ENCODE peak calls at places on chromosomes 12 and 14, in eight cellular contexts. One of them, this sample, is unnamed.

GRCh38 chr12:65277994-65278575 is 398 bp upstream of the MSRB3 start:
- DNase-seq in spleen: peak; percentile 73
- DNase-seq in fibroblast of lung: no peak
- DNase-seq in uterus: no peak
- DNase-seq in adrenal gland: no peak
- DNase-seq in pancreas: no peak
- DNase-seq in HCT116: no peak
- DNase-seq in PC-3: no peak
- DNase-seq in this sample: no peak

GRCh38 chr14:79947440-79947839 is 263.9 kb downstream of the DIO2 start:
- DNase-seq in fibroblast of lung: no peak
- DNase-seq in uterus: no peak
- DNase-seq in pancreas: no peak
- DNase-seq in HCT116: no peak
- DNase-seq in spleen: no peak
- DNase-seq in PC-3: no peak
- DNase-seq in adrenal gland: no peak
- DNase-seq in this sample: no peak

GRCh38 chr12:122395319-122395718 is 27.1 kb downstream of the CLIP1 start:
- DNase-seq in pancreas: no peak
- DNase-seq in PC-3: peak; percentile 68
- DNase-seq in spleen: no peak
- DNase-seq in HCT116: peak; percentile 23
- DNase-seq in uterus: no peak
- DNase-seq in adrenal gland: no peak
- DNase-seq in fibroblast of lung: peak; percentile 79
- DNase-seq in this sample: no peak

GRCh38 chr14:54699087-54699530 is 132.2 kb downstream of the SAMD4A start:
- DNase-seq in pancreas: no peak
- DNase-seq in spleen: no peak
- DNase-seq in HCT116: no peak
- DNase-seq in PC-3: no peak
- DNase-seq in uterus: no peak
- DNase-seq in fibroblast of lung: no peak
- DNase-seq in adrenal gland: peak; percentile 46
- DNase-seq in this sample: no peak

GRCh38 chr12:3005736-3006135 is 46.5 kb downstream of the TEAD4 start:
- DNase-seq in adrenal gland: no peak
- DNase-seq in PC-3: peak; percentile 4
- DNase-seq in pancreas: no peak
- DNase-seq in fibroblast of lung: no peak
- DNase-seq in uterus: no peak
- DNase-seq in HCT116: no peak
- DNase-seq in spleen: no peak
- DNase-seq in this sample: no peak

GRCh38 chr12:109715310-109716091 is 1.9 kb downstream of the FAM222A start:
- DNase-seq in HCT116: no peak
- DNase-seq in uterus: no peak
- DNase-seq in adrenal gland: peak; percentile 82
- DNase-seq in fibroblast of lung: no peak
- DNase-seq in pancreas: peak; percentile 50
- DNase-seq in PC-3: no peak
- DNase-seq in spleen: no peak
- DNase-seq in this sample: no peak

GRCh38 chr14:72737560-72737943 is 156.3 kb downstream of the DPF3 start:
- DNase-seq in adrenal gland: no peak
- DNase-seq in HCT116: no peak
- DNase-seq in PC-3: no peak
- DNase-seq in fibroblast of lung: no peak
- DNase-seq in spleen: no peak
- DNase-seq in uterus: no peak
- DNase-seq in pancreas: no peak
- DNase-seq in this sample: peak; percentile 29

GRCh38 chr14:63200767-63201166 is 3.5 kb upstream of the RHOJ start:
- DNase-seq in spleen: no peak
- DNase-seq in adrenal gland: no peak
- DNase-seq in PC-3: no peak
- DNase-seq in pancreas: no peak
- DNase-seq in HCT116: no peak
- DNase-seq in uterus: no peak
- DNase-seq in fibroblast of lung: no peak
- DNase-seq in this sample: no peak

GRCh38 chr12:119843100-119843499 is 34.0 kb downstream of the CIT start:
- DNase-seq in uterus: no peak
- DNase-seq in pancreas: no peak
- DNase-seq in PC-3: no peak
- DNase-seq in HCT116: no peak
- DNase-seq in spleen: no peak
- DNase-seq in fibroblast of lung: peak; percentile 47
- DNase-seq in adrenal gland: no peak
- DNase-seq in this sample: no peak

GRCh38 chr14:98593361-98593761 is 678.6 kb downstream of the BCL11B start:
- DNase-seq in pancreas: no peak
- DNase-seq in spleen: no peak
- DNase-seq in HCT116: no peak
- DNase-seq in uterus: no peak
- DNase-seq in PC-3: no peak
- DNase-seq in fibroblast of lung: no peak
- DNase-seq in adrenal gland: no peak
- DNase-seq in this sample: no peak

GRCh38 chr14:89748004-89748403 is 206.5 kb downstream of the EFCAB11 start:
- DNase-seq in HCT116: no peak
- DNase-seq in adrenal gland: no peak
- DNase-seq in uterus: no peak
- DNase-seq in PC-3: no peak
- DNase-seq in spleen: no peak
- DNase-seq in fibroblast of lung: peak; percentile 56
- DNase-seq in pancreas: no peak
- DNase-seq in this sample: no peak

GRCh38 chr14:101757839-101758211 is 3.7 kb upstream of the PPP2R5C start:
- DNase-seq in spleen: no peak
- DNase-seq in uterus: no peak
- DNase-seq in adrenal gland: no peak
- DNase-seq in pancreas: no peak
- DNase-seq in fibroblast of lung: no peak
- DNase-seq in PC-3: no peak
- DNase-seq in HCT116: no peak
- DNase-seq in this sample: no peak

GRCh38 chr12:2783936-2784600 is 10.7 kb upstream of the FKBP4 start:
- DNase-seq in fibroblast of lung: peak; percentile 52
- DNase-seq in HCT116: peak; percentile 23
- DNase-seq in uterus: peak; percentile 67
- DNase-seq in spleen: peak; percentile 86
- DNase-seq in pancreas: peak; percentile 57
- DNase-seq in PC-3: peak; percentile 59
- DNase-seq in adrenal gland: peak; percentile 50
- DNase-seq in this sample: peak; percentile 76

GRCh38 chr12:75658826-75659823 is 147.7 kb upstream of the KRR1 start:
- DNase-seq in adrenal gland: no peak
- DNase-seq in spleen: no peak
- DNase-seq in pancreas: no peak
- DNase-seq in HCT116: peak; percentile 85
- DNase-seq in PC-3: peak; percentile 79
- DNase-seq in fibroblast of lung: peak; percentile 69
- DNase-seq in uterus: no peak
- DNase-seq in this sample: no peak

GRCh38 chr12:24839268-24839791 is 109.6 kb downstream of the BCAT1 start:
- DNase-seq in pancreas: no peak
- DNase-seq in HCT116: no peak
- DNase-seq in spleen: no peak
- DNase-seq in uterus: no peak
- DNase-seq in PC-3: no peak
- DNase-seq in fibroblast of lung: no peak
- DNase-seq in adrenal gland: no peak
- DNase-seq in this sample: no peak

GRCh38 chr12:113347-113746 is 46.8 kb downstream of the IQSEC3 start:
- DNase-seq in adrenal gland: no peak
- DNase-seq in HCT116: peak; percentile 33
- DNase-seq in pancreas: no peak
- DNase-seq in uterus: no peak
- DNase-seq in PC-3: peak; percentile 63
- DNase-seq in fibroblast of lung: no peak
- DNase-seq in spleen: no peak
- DNase-seq in this sample: no peak

GRCh38 chr14:65729547-65729946 is 317.0 kb downstream of the FUT8 start:
- DNase-seq in pancreas: no peak
- DNase-seq in adrenal gland: no peak
- DNase-seq in uterus: no peak
- DNase-seq in spleen: no peak
- DNase-seq in HCT116: no peak
- DNase-seq in PC-3: no peak
- DNase-seq in fibroblast of lung: no peak
- DNase-seq in this sample: no peak

GRCh38 chr12:85923767-85924331 is 49.8 kb downstream of the NTS start:
- DNase-seq in spleen: no peak
- DNase-seq in PC-3: peak; percentile 60
- DNase-seq in pancreas: no peak
- DNase-seq in fibroblast of lung: peak; percentile 68
- DNase-seq in uterus: no peak
- DNase-seq in HCT116: peak; percentile 21
- DNase-seq in adrenal gland: no peak
- DNase-seq in this sample: no peak

GRCh38 chr14:94021001-94021400 is 5.1 kb upstream of the OTUB2 start:
- DNase-seq in fibroblast of lung: no peak
- DNase-seq in uterus: no peak
- DNase-seq in HCT116: no peak
- DNase-seq in pancreas: no peak
- DNase-seq in spleen: no peak
- DNase-seq in adrenal gland: no peak
- DNase-seq in PC-3: peak; percentile 54
- DNase-seq in this sample: no peak

GRCh38 chr12:62802981-62803380 is 132.0 kb downstream of the PPM1H start:
- DNase-seq in adrenal gland: no peak
- DNase-seq in fibroblast of lung: peak; percentile 18
- DNase-seq in HCT116: no peak
- DNase-seq in uterus: no peak
- DNase-seq in spleen: no peak
- DNase-seq in pancreas: no peak
- DNase-seq in PC-3: peak; percentile 46
- DNase-seq in this sample: no peak

GRCh38 chr14:96139879-96140278 is 64.8 kb upstream of the BDKRB2 start:
- DNase-seq in spleen: no peak
- DNase-seq in adrenal gland: no peak
- DNase-seq in HCT116: no peak
- DNase-seq in fibroblast of lung: no peak
- DNase-seq in uterus: no peak
- DNase-seq in PC-3: no peak
- DNase-seq in pancreas: no peak
- DNase-seq in this sample: no peak

GRCh38 chr14:69673578-69674305 is 62.3 kb downstream of the SUSD6 start:
- DNase-seq in uterus: no peak
- DNase-seq in fibroblast of lung: no peak
- DNase-seq in pancreas: no peak
- DNase-seq in spleen: no peak
- DNase-seq in HCT116: no peak
- DNase-seq in adrenal gland: no peak
- DNase-seq in PC-3: no peak
- DNase-seq in this sample: no peak

GRCh38 chr12:89355243-89356068 is 3.2 kb upstream of the DUSP6 start:
- DNase-seq in fibroblast of lung: peak; percentile 40
- DNase-seq in pancreas: no peak
- DNase-seq in uterus: no peak
- DNase-seq in spleen: no peak
- DNase-seq in HCT116: no peak
- DNase-seq in adrenal gland: no peak
- DNase-seq in PC-3: no peak
- DNase-seq in this sample: no peak
- H3K4me3 ChIP-seq in fibroblast of lung: peak overlapping the region; percentile 64
- H3K4me3 ChIP-seq in pancreas: peak overlapping the region; percentile 69
- H3K4me3 ChIP-seq in uterus: no peak overlapping the region
- H3K4me3 ChIP-seq in spleen: no peak overlapping the region
- H3K4me3 ChIP-seq in HCT116: peak overlapping the region; percentile 90
- H3K4me3 ChIP-seq in adrenal gland: no peak overlapping the region
- H3K4me3 ChIP-seq in PC-3: peak overlapping the region; percentile 77
- H3K4me3 ChIP-seq in this sample: peak overlapping the region; percentile 97

DNA sequence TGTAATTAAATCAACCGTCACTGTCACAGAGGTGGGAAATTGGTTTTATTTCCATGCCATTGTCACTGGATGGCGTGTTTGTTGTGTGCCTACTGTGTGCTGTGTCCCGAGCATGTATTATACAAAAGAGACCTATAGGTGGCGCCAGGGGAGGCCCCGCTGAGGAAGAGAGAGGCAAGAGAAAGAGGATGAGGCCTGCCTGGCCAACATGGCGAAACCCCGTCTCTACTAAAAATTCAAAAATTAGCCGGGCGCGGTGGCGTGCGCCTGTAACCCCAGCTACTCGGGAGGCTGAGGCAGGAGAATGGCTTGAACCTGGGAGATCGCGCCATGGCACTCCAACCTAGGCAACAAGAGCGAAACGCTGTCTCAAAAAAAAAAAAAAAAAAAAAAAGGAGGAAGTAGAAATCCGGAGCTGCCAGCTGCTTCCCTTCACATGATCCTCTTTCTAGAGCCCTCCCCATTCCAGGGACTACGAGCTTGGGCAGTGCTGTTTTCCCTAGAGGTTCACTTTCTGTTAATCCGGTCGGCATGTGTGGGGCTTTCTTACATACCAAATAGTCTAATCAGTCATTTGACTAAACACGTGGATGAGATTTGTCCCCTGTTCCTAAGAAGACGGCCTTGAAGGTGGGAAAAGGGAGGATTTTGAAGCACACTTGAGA is 6.4 kb upstream of the CCDC175 start:
- DNase-seq in adrenal gland: no peak
- DNase-seq in pancreas: no peak
- DNase-seq in spleen: no peak
- DNase-seq in HCT116: no peak
- DNase-seq in uterus: no peak
- DNase-seq in fibroblast of lung: no peak
- DNase-seq in PC-3: no peak
- DNase-seq in this sample: no peak
- TF ChIP-seq CTCF in adrenal gland: no peak
- TF ChIP-seq CTCF in pancreas: no peak
- TF ChIP-seq CTCF in spleen: no peak
- TF ChIP-seq CTCF in HCT116: peak; percentile 13
- TF ChIP-seq CTCF in uterus: no peak
- TF ChIP-seq CTCF in fibroblast of lung: no peak
- TF ChIP-seq CTCF in PC-3: peak; percentile 63
- TF ChIP-seq CTCF in this sample: no peak

GRCh38 chr12:104215638-104216297 is at the start of gene TXNRD1:
- DNase-seq in uterus: peak; percentile 84
- DNase-seq in pancreas: peak; percentile 60
- DNase-seq in fibroblast of lung: peak; percentile 81
- DNase-seq in HCT116: peak; percentile 56
- DNase-seq in PC-3: no peak
- DNase-seq in adrenal gland: peak; percentile 91
- DNase-seq in spleen: peak; percentile 97
- DNase-seq in this sample: peak; percentile 87
- H3K4me3 ChIP-seq in uterus: peak within 1 kb of the TSS; percentile 69
- H3K4me3 ChIP-seq in pancreas: peak within 1 kb of the TSS; percentile 38
- H3K4me3 ChIP-seq in fibroblast of lung: peak within 1 kb of the TSS; percentile 55
- H3K4me3 ChIP-seq in HCT116: peak within 1 kb of the TSS; percentile 40
- H3K4me3 ChIP-seq in PC-3: no peak within 1 kb of the TSS
- H3K4me3 ChIP-seq in adrenal gland: peak within 1 kb of the TSS; percentile 81
- H3K4me3 ChIP-seq in spleen: peak within 1 kb of the TSS; percentile 41
- H3K4me3 ChIP-seq in this sample: peak within 1 kb of the TSS; percentile 94

DNA sequence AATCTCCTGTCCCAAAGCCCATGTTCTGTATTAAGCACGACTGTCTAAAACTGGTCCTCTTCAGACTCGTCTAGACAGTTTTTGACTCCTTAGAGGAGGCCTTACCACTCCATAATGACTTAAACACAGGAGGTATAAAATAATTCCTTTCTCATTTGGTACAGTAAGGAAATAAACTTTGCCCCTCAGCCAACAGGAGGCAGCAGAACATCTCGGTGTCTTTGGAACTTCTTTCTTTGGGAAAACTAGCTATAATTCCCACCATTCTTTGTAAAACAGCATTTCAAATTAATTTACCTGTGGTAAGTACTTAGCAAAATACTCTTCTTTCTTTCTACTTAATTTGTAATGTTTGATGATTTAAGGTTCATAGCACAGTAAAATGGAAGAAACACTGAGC is 292.7 kb upstream of the G2E3 start:
- DNase-seq in spleen: no peak
- DNase-seq in adrenal gland: no peak
- DNase-seq in HCT116: no peak
- DNase-seq in uterus: no peak
- DNase-seq in fibroblast of lung: no peak
- DNase-seq in pancreas: no peak
- DNase-seq in PC-3: no peak
- DNase-seq in this sample: no peak
- TF ChIP-seq CTCF in spleen: no peak
- TF ChIP-seq CTCF in adrenal gland: no peak
- TF ChIP-seq CTCF in HCT116: no peak
- TF ChIP-seq CTCF in uterus: no peak
- TF ChIP-seq CTCF in fibroblast of lung: no peak
- TF ChIP-seq CTCF in pancreas: no peak
- TF ChIP-seq CTCF in PC-3: peak; percentile 25
- TF ChIP-seq CTCF in this sample: no peak

This sample was measured in coronary artery.